ENCODE peak calls at places on chromosomes 7 and 10, in seven cellular contexts. One of them, this sample, is unnamed.

GRCh38 chr7:127629268-127629854 is 11.4 kb upstream of the PAX4 start:
- DNase-seq in trophoblast cell: peak
- DNase-seq in mesendoderm: peak
- DNase-seq in mesenchymal stem cell: no peak
- DNase-seq in neuronal stem cell: no peak
- DNase-seq in H9: peak
- DNase-seq in IMR-90: no peak
- DNase-seq in this sample: peak

GRCh38 chr10:35639021-35639521 is 3.0 kb downstream of the FZD8 start:
- DNase-seq in neuronal stem cell: peak
- DNase-seq in mesenchymal stem cell: peak
- DNase-seq in IMR-90: no peak
- DNase-seq in mesendoderm: peak
- DNase-seq in trophoblast cell: no peak
- DNase-seq in H9: peak
- DNase-seq in this sample: peak

GRCh38 chr7:320297-320696 is 30.3 kb downstream of the FOXL3 start:
- DNase-seq in IMR-90: no peak
- DNase-seq in neuronal stem cell: no peak
- DNase-seq in mesendoderm: no peak
- DNase-seq in trophoblast cell: no peak
- DNase-seq in mesenchymal stem cell: no peak
- DNase-seq in H9: no peak
- DNase-seq in this sample: no peak

GRCh38 chr10:22623624-22624263 is 90.6 kb downstream of the PIP4K2A start:
- DNase-seq in mesendoderm: peak
- DNase-seq in trophoblast cell: no peak
- DNase-seq in neuronal stem cell: no peak
- DNase-seq in H9: no peak
- DNase-seq in IMR-90: peak
- DNase-seq in mesenchymal stem cell: peak
- DNase-seq in this sample: no peak

GRCh38 chr7:69395072-69395714 is 203.1 kb upstream of the AUTS2 start:
- DNase-seq in trophoblast cell: no peak
- DNase-seq in mesendoderm: peak
- DNase-seq in H9: no peak
- DNase-seq in mesenchymal stem cell: peak
- DNase-seq in neuronal stem cell: no peak
- DNase-seq in IMR-90: no peak
- DNase-seq in this sample: no peak

GRCh38 chr10:126701526-126701925 is 31.0 kb upstream of the C10orf90 start:
- DNase-seq in H9: no peak
- DNase-seq in mesendoderm: no peak
- DNase-seq in mesenchymal stem cell: no peak
- DNase-seq in neuronal stem cell: no peak
- DNase-seq in IMR-90: no peak
- DNase-seq in trophoblast cell: no peak
- DNase-seq in this sample: no peak

GRCh38 chr10:76297787-76298281 is 866.4 kb downstream of the LRMDA start:
- DNase-seq in trophoblast cell: no peak
- DNase-seq in H9: no peak
- DNase-seq in mesenchymal stem cell: no peak
- DNase-seq in neuronal stem cell: no peak
- DNase-seq in IMR-90: no peak
- DNase-seq in mesendoderm: no peak
- DNase-seq in this sample: no peak

GRCh38 chr10:79360499-79361342 is 13.5 kb downstream of the PPIF start:
- DNase-seq in neuronal stem cell: no peak
- DNase-seq in mesenchymal stem cell: no peak
- DNase-seq in IMR-90: no peak
- DNase-seq in mesendoderm: no peak
- DNase-seq in H9: peak
- DNase-seq in trophoblast cell: no peak
- DNase-seq in this sample: peak

GRCh38 chr10:12697741-12698140 is 303.8 kb downstream of the CCDC3 start:
- DNase-seq in H9: no peak
- DNase-seq in neuronal stem cell: no peak
- DNase-seq in mesendoderm: no peak
- DNase-seq in mesenchymal stem cell: no peak
- DNase-seq in trophoblast cell: no peak
- DNase-seq in IMR-90: no peak
- DNase-seq in this sample: no peak

GRCh38 chr7:25196132-25196896 is 32.0 kb downstream of the NPVF start:
- DNase-seq in mesenchymal stem cell: peak
- DNase-seq in trophoblast cell: no peak
- DNase-seq in IMR-90: no peak
- DNase-seq in mesendoderm: no peak
- DNase-seq in H9: no peak
- DNase-seq in neuronal stem cell: no peak
- DNase-seq in this sample: no peak

GRCh38 chr7:29565982-29566746 is 2.5 kb downstream of the PRR15 start:
- DNase-seq in IMR-90: no peak
- DNase-seq in trophoblast cell: no peak
- DNase-seq in neuronal stem cell: no peak
- DNase-seq in mesenchymal stem cell: no peak
- DNase-seq in H9: peak
- DNase-seq in mesendoderm: peak
- DNase-seq in this sample: peak

GRCh38 chr10:69620625-69621024 is 9.4 kb upstream of the FAM241B start:
- DNase-seq in neuronal stem cell: no peak
- DNase-seq in mesenchymal stem cell: no peak
- DNase-seq in mesendoderm: no peak
- DNase-seq in H9: no peak
- DNase-seq in IMR-90: no peak
- DNase-seq in trophoblast cell: no peak
- DNase-seq in this sample: no peak

GRCh38 chr10:11448190-11448544 is 163.3 kb downstream of the USP6NL start:
- DNase-seq in mesendoderm: no peak
- DNase-seq in H9: no peak
- DNase-seq in IMR-90: no peak
- DNase-seq in trophoblast cell: no peak
- DNase-seq in neuronal stem cell: no peak
- DNase-seq in mesenchymal stem cell: no peak
- DNase-seq in this sample: no peak

GRCh38 chr10:63841761-63842160 is 320.6 kb downstream of the REEP3 start:
- DNase-seq in H9: no peak
- DNase-seq in mesendoderm: no peak
- DNase-seq in trophoblast cell: no peak
- DNase-seq in neuronal stem cell: no peak
- DNase-seq in mesenchymal stem cell: no peak
- DNase-seq in IMR-90: no peak
- DNase-seq in this sample: no peak

GRCh38 chr7:78198756-78199155 is 400.2 kb downstream of the PHTF2 start:
- DNase-seq in mesenchymal stem cell: no peak
- DNase-seq in trophoblast cell: no peak
- DNase-seq in IMR-90: peak
- DNase-seq in H9: no peak
- DNase-seq in mesendoderm: no peak
- DNase-seq in neuronal stem cell: no peak
- DNase-seq in this sample: no peak

GRCh38 chr7:19369806-19370205 is 224.6 kb upstream of the FERD3L start:
- DNase-seq in mesenchymal stem cell: no peak
- DNase-seq in trophoblast cell: no peak
- DNase-seq in IMR-90: no peak
- DNase-seq in mesendoderm: no peak
- DNase-seq in neuronal stem cell: no peak
- DNase-seq in H9: no peak
- DNase-seq in this sample: no peak

GRCh38 chr7:151850484-151851159 is 26.3 kb downstream of the PRKAG2 start:
- DNase-seq in neuronal stem cell: no peak
- DNase-seq in mesendoderm: no peak
- DNase-seq in trophoblast cell: peak
- DNase-seq in H9: no peak
- DNase-seq in mesenchymal stem cell: no peak
- DNase-seq in IMR-90: no peak
- DNase-seq in this sample: no peak

GRCh38 chr7:144127714-144128334 is 4.8 kb downstream of the OR2A14 start:
- DNase-seq in trophoblast cell: peak
- DNase-seq in mesenchymal stem cell: peak
- DNase-seq in IMR-90: peak
- DNase-seq in mesendoderm: peak
- DNase-seq in neuronal stem cell: peak
- DNase-seq in H9: peak
- DNase-seq in this sample: peak

GRCh38 chr10:15518256-15518655 is 147.2 kb upstream of the FAM171A1 start:
- DNase-seq in H9: no peak
- DNase-seq in IMR-90: no peak
- DNase-seq in neuronal stem cell: no peak
- DNase-seq in mesenchymal stem cell: no peak
- DNase-seq in mesendoderm: no peak
- DNase-seq in trophoblast cell: no peak
- DNase-seq in this sample: no peak

GRCh38 chr7:64877714-64878610 is 25.1 kb upstream of the ZNF273 start:
- DNase-seq in neuronal stem cell: no peak
- DNase-seq in IMR-90: no peak
- DNase-seq in mesendoderm: no peak
- DNase-seq in mesenchymal stem cell: no peak
- DNase-seq in trophoblast cell: no peak
- DNase-seq in H9: peak
- DNase-seq in this sample: no peak

GRCh38 chr10:60809157-60809556 is 30.9 kb downstream of the CDK1 start:
- DNase-seq in H9: no peak
- DNase-seq in IMR-90: peak
- DNase-seq in neuronal stem cell: no peak
- DNase-seq in mesendoderm: no peak
- DNase-seq in trophoblast cell: peak
- DNase-seq in mesenchymal stem cell: peak
- DNase-seq in this sample: no peak

DNA sequence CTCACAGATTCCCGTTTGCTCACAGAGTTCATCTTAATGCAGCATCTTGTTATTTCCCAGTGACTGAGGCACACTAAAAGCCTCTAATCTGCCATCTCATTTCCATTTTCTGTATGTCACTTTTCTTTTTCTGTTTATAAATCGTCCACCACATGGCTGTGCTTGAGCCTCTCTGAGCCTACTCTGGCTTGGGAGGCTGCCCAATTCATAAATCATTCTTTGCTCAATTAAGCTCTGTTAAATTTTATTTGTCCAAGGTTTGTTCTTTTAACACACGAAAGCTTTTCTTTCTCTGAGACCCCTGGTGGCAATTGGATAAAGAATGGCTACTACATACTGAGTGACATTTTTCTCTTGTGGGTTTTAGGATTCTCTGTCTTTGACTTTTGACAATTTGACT is 286.0 kb downstream of the HTR7 start:
- DNase-seq in mesenchymal stem cell: peak
- DNase-seq in H9: no peak
- DNase-seq in trophoblast cell: no peak
- DNase-seq in neuronal stem cell: no peak
- DNase-seq in mesendoderm: no peak
- DNase-seq in IMR-90: no peak
- DNase-seq in this sample: no peak
- H2AK5ac ChIP-seq in mesenchymal stem cell: no peak
- H2AK5ac ChIP-seq in H9: no peak
- H2AK5ac ChIP-seq in trophoblast cell: no peak
- H2AK5ac ChIP-seq in neuronal stem cell: no peak
- H2AK5ac ChIP-seq in mesendoderm: no peak
- H2AK5ac ChIP-seq in IMR-90: no peak
- H2AK5ac ChIP-seq in this sample: no peak

DNA sequence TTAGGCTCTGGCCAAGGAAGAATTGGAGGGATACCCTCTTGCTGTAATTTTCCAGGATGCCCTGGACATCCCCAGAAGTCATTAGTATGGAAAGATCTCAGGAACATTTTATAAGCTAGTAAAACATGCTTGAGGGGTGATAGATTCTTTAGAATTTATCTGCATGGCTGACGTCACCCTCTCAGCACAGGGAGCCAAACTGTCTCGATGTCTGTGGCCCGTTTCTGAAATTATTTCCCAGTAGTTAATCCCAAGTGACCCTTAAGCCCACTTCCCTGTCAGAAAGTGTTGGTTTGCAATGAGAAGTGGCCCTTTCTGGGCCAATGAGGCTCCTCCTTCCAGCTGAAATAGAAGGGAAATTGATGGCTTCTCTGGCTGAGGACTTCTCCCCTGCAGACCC is 184.5 kb upstream of the BMPER start:
- DNase-seq in neuronal stem cell: no peak
- DNase-seq in H9: no peak
- DNase-seq in mesenchymal stem cell: peak
- DNase-seq in mesendoderm: no peak
- DNase-seq in IMR-90: no peak
- DNase-seq in trophoblast cell: no peak
- DNase-seq in this sample: no peak
- H2AK5ac ChIP-seq in neuronal stem cell: no peak
- H2AK5ac ChIP-seq in H9: no peak
- H2AK5ac ChIP-seq in mesenchymal stem cell: no peak
- H2AK5ac ChIP-seq in mesendoderm: peak
- H2AK5ac ChIP-seq in IMR-90: no peak
- H2AK5ac ChIP-seq in trophoblast cell: no peak
- H2AK5ac ChIP-seq in this sample: no peak

DNA sequence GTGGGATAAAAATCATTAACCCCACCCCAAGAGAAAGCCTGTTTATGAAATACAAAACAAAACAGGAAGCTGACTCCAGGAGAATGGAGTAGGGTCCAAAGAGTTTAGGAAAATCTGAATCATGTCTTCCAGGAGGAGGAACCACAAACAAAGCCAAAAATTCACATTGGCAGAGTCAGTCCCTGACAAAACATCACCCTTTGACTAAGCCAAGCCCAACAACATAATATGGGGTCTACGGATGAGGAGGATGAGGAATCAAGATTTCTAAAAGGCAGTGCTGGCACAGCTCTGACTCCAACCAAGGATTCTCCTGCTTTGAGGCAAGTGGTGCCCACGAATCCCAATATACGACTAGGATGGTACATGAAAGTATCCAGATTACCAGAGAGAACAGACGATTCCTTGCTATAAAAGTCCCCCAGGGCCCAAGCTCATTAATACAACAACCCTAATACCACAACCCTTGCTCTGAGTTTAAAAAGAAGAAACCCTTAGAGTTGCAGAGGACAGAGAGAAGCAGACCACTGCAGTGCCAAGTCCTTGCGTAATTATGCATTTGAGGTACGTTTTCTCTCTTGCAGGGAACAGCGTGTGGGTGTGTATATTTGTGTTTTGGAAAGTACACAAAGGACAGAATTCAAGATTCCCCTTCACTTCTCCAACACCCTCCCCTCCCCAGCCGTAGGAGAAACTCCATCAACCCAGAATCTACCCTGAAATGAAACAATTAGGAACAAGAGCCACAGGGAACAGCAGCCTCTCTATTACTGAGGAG is 23.5 kb downstream of the XPNPEP1 start:
- DNase-seq in IMR-90: peak
- DNase-seq in neuronal stem cell: no peak
- DNase-seq in mesenchymal stem cell: no peak
- DNase-seq in trophoblast cell: no peak
- DNase-seq in H9: peak
- DNase-seq in mesendoderm: no peak
- DNase-seq in this sample: no peak
- H2AK5ac ChIP-seq in IMR-90: peak
- H2AK5ac ChIP-seq in neuronal stem cell: no peak
- H2AK5ac ChIP-seq in mesenchymal stem cell: no peak
- H2AK5ac ChIP-seq in trophoblast cell: no peak
- H2AK5ac ChIP-seq in H9: no peak
- H2AK5ac ChIP-seq in mesendoderm: no peak
- H2AK5ac ChIP-seq in this sample: no peak

DNA sequence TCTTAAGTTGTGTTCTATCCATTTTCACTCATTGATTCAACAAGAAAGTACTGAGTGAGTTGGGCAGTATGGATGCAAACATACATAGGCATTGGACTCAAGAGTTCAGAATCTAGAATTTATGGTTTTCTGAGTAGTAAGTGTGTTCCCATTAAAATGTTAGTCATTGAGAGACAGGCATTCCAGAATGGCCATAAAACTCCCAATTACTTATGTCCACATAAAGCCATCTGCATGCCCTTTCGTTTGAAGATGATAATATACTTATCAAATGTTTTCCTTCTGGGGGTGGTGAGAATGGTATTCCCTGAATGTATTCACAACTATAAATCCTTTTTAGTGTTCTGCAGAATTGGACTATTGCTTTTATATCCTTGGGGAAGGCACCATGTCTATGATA is 131.6 kb downstream of the CD36 start:
- DNase-seq in neuronal stem cell: no peak
- DNase-seq in IMR-90: no peak
- DNase-seq in trophoblast cell: no peak
- DNase-seq in mesendoderm: no peak
- DNase-seq in mesenchymal stem cell: peak
- DNase-seq in H9: no peak
- DNase-seq in this sample: no peak
- H2AK5ac ChIP-seq in neuronal stem cell: no peak
- H2AK5ac ChIP-seq in IMR-90: no peak
- H2AK5ac ChIP-seq in trophoblast cell: no peak
- H2AK5ac ChIP-seq in mesendoderm: no peak
- H2AK5ac ChIP-seq in mesenchymal stem cell: no peak
- H2AK5ac ChIP-seq in H9: no peak
- H2AK5ac ChIP-seq in this sample: no peak